ENCODE peak calls at places on chromosomes 7 and 10, in nine cellular contexts. P, M, S, Z, G, O, K, F and H are unnamed samples.
A peak's percentile ranks its signal among the peaks of the same experiment; 100 is the strongest.

GRCh38 chr10:11646450-11646849 is 35.0 kb upstream of the USP6NL start:
- DNase-seq in O (no peak), Z (no peak), P (no peak), G (no peak), S (no peak), F (no peak), K (no peak), M (no peak), H (no peak)

GRCh38 chr10:101130984-101131961 is at the start of gene TLX1:
- DNase-seq in K (no peak), O (no peak), P (no peak), S (no peak), M (no peak), F (no peak), G (peak; percentile 73), Z (no peak), H (no peak)

GRCh38 chr7:155858521-155859061 is 46.3 kb upstream of the SHH start:
- DNase-seq in P (no peak), O (no peak), F (no peak), K (peak; percentile 73), G (no peak), S (no peak), M (no peak), Z (peak; percentile 43), H (no peak)

GRCh38 chr7:20359397-20359963 is 28.8 kb downstream of the ITGB8 start:
- DNase-seq in S (no peak), O (no peak), Z (no peak), K (no peak), G (peak; percentile 55), P (no peak), F (no peak), M (no peak), H (no peak)

GRCh38 chr10:73182568-73182967 is 14.6 kb downstream of the FAM149B1 start:
- DNase-seq in G (no peak), P (no peak), O (no peak), S (no peak), K (no peak), F (no peak), Z (no peak), M (no peak), H (no peak)

GRCh38 chr7:69540275-69540674 is 58.0 kb upstream of the AUTS2 start:
- DNase-seq in O (no peak), F (no peak), P (no peak), Z (no peak), K (no peak), M (no peak), S (no peak), G (no peak), H (no peak)

GRCh38 chr10:78190051-78190450 is 156.4 kb downstream of the RPS24 start:
- DNase-seq in Z (no peak), S (no peak), K (no peak), G (no peak), P (no peak), F (no peak), M (no peak), O (no peak), H (no peak)

GRCh38 chr10:124332426-124332825 is 86.3 kb downstream of the OAT start:
- DNase-seq in S (no peak), P (no peak), G (no peak), Z (no peak), F (no peak), O (no peak), K (peak; percentile 39), M (no peak), H (no peak)

GRCh38 chr7:19772858-19773337 is 519 bp downstream of the TMEM196 start:
- DNase-seq in Z (peak; percentile 74), G (peak; percentile 88), P (no peak), S (peak; percentile 57), K (peak; percentile 22), F (no peak), M (no peak), O (no peak), H (no peak)

GRCh38 chr7:85068796-85069195 is 118.1 kb downstream of the SEMA3D start:
- DNase-seq in O (no peak), M (no peak), G (no peak), F (no peak), Z (peak; percentile 10), S (no peak), P (peak; percentile 57), K (peak; percentile 4), H (no peak)

GRCh38 chr7:129644634-129645230 is 33.2 kb downstream of the NRF1 start:
- DNase-seq in K (peak; percentile 14), S (no peak), F (no peak), M (no peak), G (peak; percentile 59), P (peak; percentile 57), O (peak; percentile 68), Z (peak; percentile 66), H (no peak)

GRCh38 chr10:88115406-88115805 is 252.0 kb downstream of the PTEN start:
- DNase-seq in G (no peak), S (no peak), K (no peak), Z (peak; percentile 49), P (no peak), M (no peak), F (no peak), O (no peak), H (no peak)

GRCh38 chr7:158374586-158374985 is 213.0 kb downstream of the PTPRN2 start:
- DNase-seq in Z (no peak), K (no peak), F (no peak), S (no peak), G (no peak), M (no peak), P (no peak), O (no peak), H (no peak)

GRCh38 chr7:29239638-29240037 is 45.1 kb downstream of the CHN2 start:
- DNase-seq in M (no peak), K (no peak), O (no peak), Z (peak; percentile 35), G (no peak), S (no peak), F (no peak), P (no peak), H (no peak)

GRCh38 chr10:110118891-110119621 is 88.3 kb upstream of the MXI1 start:
- DNase-seq in G (no peak), F (no peak), P (no peak), O (no peak), S (no peak), K (no peak), M (no peak), Z (peak; percentile 84), H (no peak)

GRCh38 chr10:114526497-114527238 is 122.4 kb upstream of the AFAP1L2 start:
- DNase-seq in O (peak; percentile 61), G (peak; percentile 97), P (peak; percentile 63), S (peak; percentile 77), K (peak; percentile 76), M (peak; percentile 91), F (peak; percentile 78), Z (no peak), H (peak; percentile 89)

GRCh38 chr10:112030431-112030830 is 153.1 kb downstream of the GPAM start:
- DNase-seq in F (no peak), Z (no peak), K (no peak), M (no peak), S (no peak), O (no peak), P (no peak), G (no peak), H (no peak)

GRCh38 chr7:13656330-13656729 is 333.1 kb downstream of the ETV1 start:
- DNase-seq in S (no peak), K (no peak), F (no peak), P (no peak), Z (no peak), O (no peak), M (no peak), G (no peak), H (no peak)

GRCh38 chr10:2173328-2173727 is 436.0 kb upstream of the ADARB2 start:
- DNase-seq in G (no peak), S (no peak), O (no peak), F (no peak), K (no peak), Z (no peak), P (no peak), M (no peak), H (no peak)

GRCh38 chr10:131689016-131689415 is 211.8 kb upstream of the PPP2R2D start:
- DNase-seq in P (no peak), F (no peak), M (no peak), Z (no peak), G (peak; percentile 17), S (no peak), K (no peak), O (no peak), H (no peak)

GRCh38 chr10:70293169-70293813 is 9.5 kb upstream of the NPFFR1 start:
- DNase-seq in S (no peak), F (no peak), G (no peak), Z (no peak), P (no peak), O (no peak), M (no peak), K (no peak), H (no peak)

GRCh38 chr10:24617771-24618396 is 105.8 kb downstream of the ARHGAP21 start:
- DNase-seq in K (peak; percentile 22), G (peak; percentile 56), S (peak; percentile 32), Z (peak; percentile 39), F (peak; percentile 22), M (peak; percentile 66), P (peak; percentile 17), O (no peak), H (no peak)

GRCh38 chr7:91164531-91164930 is 99.7 kb upstream of the FZD1 start:
- DNase-seq in O (no peak), K (no peak), P (no peak), F (no peak), Z (peak; percentile 73), S (no peak), M (no peak), G (no peak), H (no peak)

GRCh38 chr10:71761105-71761511 is 12.2 kb downstream of the VSIR start:
- DNase-seq in Z (no peak), P (no peak), O (no peak), S (no peak), M (no peak), G (no peak), K (no peak), F (no peak), H (no peak)

GRCh38 chr10:18860591-18861205 is 187.9 kb upstream of the MALRD1 start:
- DNase-seq in O (no peak), Z (no peak), P (no peak), F (no peak), S (peak; percentile 9), M (no peak), K (no peak), G (peak; percentile 85), H (no peak)

GRCh38 chr7:144454256-144455039 is 51.0 kb upstream of the NOBOX start:
- DNase-seq in P (no peak), F (no peak), O (no peak), Z (no peak), K (no peak), G (no peak), M (no peak), S (no peak), H (no peak)

GRCh38 chr10:18968196-18968595 is 80.4 kb upstream of the MALRD1 start:
- DNase-seq in Z (no peak), S (no peak), F (no peak), P (no peak), O (no peak), K (no peak), M (no peak), G (peak; percentile 54), H (no peak)

GRCh38 chr7:11373546-11374142 is 400.0 kb downstream of the PHF14 start:
- DNase-seq in O (no peak), G (peak; percentile 14), K (peak; percentile 13), P (no peak), Z (no peak), F (no peak), M (no peak), S (no peak), H (no peak)

GRCh38 chr7:45661302-45661995 is 87.3 kb downstream of the ADCY1 start:
- DNase-seq in F (no peak), P (no peak), Z (no peak), O (no peak), M (no peak), S (no peak), K (no peak), G (no peak), H (no peak)

GRCh38 chr7:39271386-39271785 is 293.7 kb downstream of the POU6F2 start:
- DNase-seq in K (no peak), F (no peak), O (no peak), M (peak; percentile 22), S (no peak), G (peak; percentile 58), Z (peak; percentile 87), P (no peak), H (no peak)

GRCh38 chr7:84274029-84274638 is 79.5 kb upstream of the SEMA3A start:
- DNase-seq in Z (peak; percentile 45), O (no peak), M (no peak), K (no peak), P (no peak), S (peak; percentile 67), F (no peak), G (no peak), H (no peak)